ENCODE peak calls at places on chromosomes 6 and 20, in seven cellular contexts. U, S, Y, R, E, V and D are unnamed samples.

GRCh38 chr6:167893416-167893815 is 66.7 kb downstream of the AFDN start:
- DNase-seq in U (no peak), S (no peak), Y (no peak), R (no peak), E (no peak), V (no peak), D (no peak)

GRCh38 chr6:150922137-150922536 is 56.6 kb downstream of the MTHFD1L start:
- DNase-seq in U (no peak), S (no peak), Y (no peak), R (no peak), E (peak; percentile 36), V (no peak), D (no peak)

GRCh38 chr20:40251284-40251932 is 437.6 kb downstream of the MAFB start:
- DNase-seq in U (peak; percentile 16), S (peak; percentile 27), Y (no peak), R (no peak), E (no peak), V (no peak), D (no peak)

GRCh38 chr6:116030745-116031144 is 29.9 kb downstream of the FRK start:
- DNase-seq in U (no peak), S (no peak), Y (no peak), R (no peak), E (no peak), V (no peak), D (no peak)

GRCh38 chr20:1448081-1448627 is 18.5 kb downstream of the NSFL1C start:
- DNase-seq in U (no peak), S (no peak), Y (no peak), R (no peak), E (no peak), V (no peak), D (no peak)

GRCh38 chr20:47816487-47817451 is 31.5 kb upstream of the SULF2 start:
- DNase-seq in U (no peak), S (no peak), Y (no peak), R (no peak), E (no peak), V (no peak), D (no peak)

GRCh38 chr6:143536866-143537691 is 25.6 kb upstream of the FUCA2 start:
- DNase-seq in U (peak; percentile 63), S (peak; percentile 51), Y (no peak), R (no peak), E (peak; percentile 88), V (peak; percentile 53), D (peak; percentile 51)

GRCh38 chr20:34817072-34817471 is 8.4 kb downstream of the NCOA6 start:
- DNase-seq in U (no peak), S (no peak), Y (no peak), R (no peak), E (no peak), V (no peak), D (no peak)

GRCh38 chr6:10733151-10733715 is 10.4 kb downstream of the TMEM14C start:
- DNase-seq in U (peak; percentile 8), S (no peak), Y (peak; percentile 68), R (no peak), E (peak; percentile 36), V (no peak), D (no peak)

GRCh38 chr6:27168108-27168507 is 79.4 kb upstream of the PRSS16 start:
- DNase-seq in U (no peak), S (no peak), Y (no peak), R (no peak), E (no peak), V (no peak), D (no peak)

GRCh38 chr6:160919713-160920112 is 71.9 kb upstream of the MAP3K4 start:
- DNase-seq in U (no peak), S (peak; percentile 84), Y (peak; percentile 86), R (peak; percentile 35), E (no peak), V (no peak), D (no peak)

GRCh38 chr6:149027484-149027883 is 280.7 kb downstream of the UST start:
- DNase-seq in U (no peak), S (no peak), Y (no peak), R (no peak), E (no peak), V (no peak), D (no peak)

GRCh38 chr20:57467742-57468141 is 57.2 kb downstream of the CTCFL start:
- DNase-seq in U (no peak), S (no peak), Y (no peak), R (no peak), E (no peak), V (no peak), D (no peak)

GRCh38 chr20:57464642-57465211 is 60.2 kb downstream of the CTCFL start:
- DNase-seq in U (no peak), S (peak; percentile 59), Y (no peak), R (no peak), E (no peak), V (no peak), D (no peak)

GRCh38 chr20:57468523-57469417 is 56.2 kb downstream of the CTCFL start:
- DNase-seq in U (no peak), S (no peak), Y (no peak), R (no peak), E (no peak), V (no peak), D (no peak)

GRCh38 chr20:57465486-57465885 is 59.5 kb downstream of the CTCFL start:
- DNase-seq in U (no peak), S (no peak), Y (no peak), R (no peak), E (no peak), V (no peak), D (no peak)

DNA sequence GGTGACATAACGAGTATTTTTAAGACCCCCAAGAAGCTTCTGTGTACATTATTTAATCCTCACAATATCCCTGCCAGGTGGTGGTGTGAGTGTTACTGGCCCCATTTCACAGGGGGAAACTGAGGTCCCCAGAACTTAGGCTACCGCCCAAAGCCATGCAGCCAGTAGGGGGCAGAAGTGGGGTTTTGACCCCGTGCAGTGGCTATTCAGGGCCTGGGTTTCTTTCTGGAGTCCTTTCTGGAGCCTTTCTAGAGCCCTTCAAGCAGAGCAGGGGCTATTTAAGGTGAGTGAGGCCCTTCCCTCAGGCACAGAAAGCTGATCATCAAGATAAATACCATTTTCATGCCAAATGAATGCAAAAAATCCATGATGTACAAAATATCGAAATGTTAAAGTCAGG is 59.0 kb downstream of the CTCFL start:
- DNase-seq in U (no peak), S (no peak), Y (no peak), R (no peak), E (no peak), V (no peak), D (no peak)
- TF ChIP-seq CTCF in U (no peak), S (peak; percentile 16), Y (no peak), R (peak; percentile 23), E (peak; percentile 5), V (no peak), D (no peak)

GRCh38 chr6:33297406-33297955 is 1.3 kb downstream of the RGL2 start:
- DNase-seq in U (peak; percentile 59), S (no peak), Y (no peak), R (no peak), E (no peak), V (no peak), D (peak; percentile 45)

GRCh38 chr6:33299237-33299944 is 649 bp upstream of the RGL2 start:
- DNase-seq in U (peak; percentile 91), S (peak; percentile 96), Y (peak; percentile 62), R (no peak), E (peak; percentile 96), V (peak; percentile 76), D (peak; percentile 90)

GRCh38 chr6:33296797-33297405 is 1.8 kb downstream of the RGL2 start:
- DNase-seq in U (no peak), S (no peak), Y (no peak), R (no peak), E (no peak), V (no peak), D (no peak)

GRCh38 chr6:33298773-33299236 is at the start of gene RGL2:
- DNase-seq in U (peak; percentile 52), S (peak; percentile 75), Y (no peak), R (no peak), E (no peak), V (no peak), D (peak; percentile 63)

DNA sequence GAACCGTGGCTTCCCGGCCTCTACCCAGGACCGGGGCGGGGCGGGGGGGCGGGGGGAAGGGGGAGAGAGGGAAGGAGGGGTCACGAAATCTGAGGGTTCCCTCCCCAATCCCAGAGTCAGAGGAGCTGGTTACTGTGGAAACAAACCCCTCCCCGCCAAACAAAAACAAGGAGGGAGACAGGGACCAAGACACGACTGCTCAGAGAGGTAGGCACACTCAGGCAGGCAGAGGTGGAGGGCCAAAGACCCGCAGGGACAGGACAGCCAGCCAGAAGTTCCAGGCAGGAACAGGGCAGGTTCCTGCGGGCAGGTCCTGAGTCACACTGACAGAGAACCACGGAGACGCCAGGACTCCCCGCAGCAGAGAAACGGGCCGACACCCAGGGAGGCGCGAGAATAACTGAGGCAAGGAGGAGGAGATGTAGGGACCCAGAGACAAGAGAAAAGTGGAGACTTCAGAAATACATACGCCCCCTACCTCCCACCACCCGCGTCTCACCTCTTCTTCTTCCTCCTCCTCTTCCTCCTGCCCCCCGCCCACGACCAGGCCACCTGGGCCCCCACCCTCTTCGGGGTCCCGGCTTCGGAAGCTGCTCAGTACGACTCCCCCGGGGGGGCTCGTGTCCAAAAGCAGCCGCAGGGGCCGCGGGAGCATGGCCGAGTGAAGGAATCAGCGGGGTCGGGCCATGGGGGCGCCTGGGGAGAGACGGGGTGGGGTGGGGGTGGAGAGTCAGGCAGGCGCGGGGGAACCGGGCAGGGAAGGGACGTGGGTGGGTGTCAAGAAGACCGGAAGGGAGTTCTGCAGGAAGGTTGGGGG is 578 bp downstream of the RGL2 start:
- DNase-seq in U (peak; percentile 63), S (peak; percentile 87), Y (no peak), R (no peak), E (no peak), V (no peak), D (peak; percentile 54)
- TF ChIP-seq CTCF in U (no peak), S (no peak), Y (no peak), R (no peak), E (peak; percentile 15), V (peak; percentile 26), D (no peak)

DNA sequence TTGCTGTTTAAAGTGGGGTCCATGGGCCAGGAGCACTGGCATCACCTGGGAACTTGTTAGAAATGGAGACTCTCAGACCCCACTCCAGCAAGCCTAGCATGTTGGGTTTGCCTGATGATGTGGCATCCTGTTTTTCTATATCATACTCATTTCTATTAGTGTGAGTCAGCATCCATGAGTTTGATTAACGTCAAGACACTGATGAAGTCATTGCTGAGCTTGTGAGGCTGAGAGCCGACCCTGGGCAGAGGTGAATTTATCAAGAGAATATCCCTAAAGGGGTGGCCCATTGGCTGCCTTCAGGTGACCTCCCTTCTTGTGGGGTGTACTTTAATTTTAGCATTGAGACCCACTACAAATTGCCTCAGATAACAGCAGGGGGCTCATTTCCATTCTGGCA is 43.4 kb upstream of the RNF144B start:
- DNase-seq in U (no peak), S (peak; percentile 34), Y (no peak), R (no peak), E (no peak), V (no peak), D (no peak)
- TF ChIP-seq CTCF in U (no peak), S (no peak), Y (no peak), R (no peak), E (no peak), V (no peak), D (no peak)

DNA sequence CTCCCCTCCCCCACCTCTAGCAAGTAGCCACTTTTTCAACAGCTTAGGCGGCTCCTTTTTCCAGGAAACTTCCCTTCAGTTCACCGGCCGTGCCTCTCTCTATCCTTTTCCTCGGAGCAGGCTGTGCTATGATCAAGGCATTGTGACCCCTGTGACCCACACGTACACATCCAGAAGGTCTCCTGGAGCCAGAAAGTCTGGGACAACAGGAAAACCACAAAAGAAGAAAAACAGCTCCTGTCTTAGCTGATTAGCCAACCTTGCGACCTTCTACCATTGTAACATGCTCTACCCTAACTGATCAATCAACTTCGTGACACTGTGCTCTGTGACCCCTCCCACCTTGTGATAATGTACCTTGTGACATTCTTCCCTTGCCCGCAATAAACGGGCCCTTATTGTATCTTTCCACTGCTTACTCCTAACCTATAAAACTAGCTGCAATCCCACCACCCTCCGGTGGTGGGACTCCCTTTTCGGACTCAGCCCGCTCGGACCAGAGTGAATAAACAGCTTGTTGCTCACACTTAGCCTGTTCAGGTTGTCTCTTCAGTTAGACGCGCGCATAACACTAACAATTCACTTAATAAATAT is 24.2 kb downstream of the ZNF311 start:
- DNase-seq in U (peak; percentile 73), S (peak; percentile 90), Y (no peak), R (no peak), E (no peak), V (peak; percentile 63), D (no peak)
- TF ChIP-seq CTCF in U (peak; percentile 45), S (peak; percentile 49), Y (peak; percentile 30), R (peak; percentile 40), E (peak; percentile 58), V (peak; percentile 49), D (no peak)